ENCODE peak calls at places on chromosomes 5 and 9, in six cellular contexts. B, G, Z, W, U and E are unnamed samples.

GRCh38 chr5:89728750-89729149 is 680.8 kb downstream of the CETN3 start:
- DNase-seq in B (peak; percentile 20), G (no peak), Z (no peak), W (no peak), U (peak; percentile 56), E (no peak)

GRCh38 chr5:35073168-35073567 is 25.4 kb upstream of the AGXT2 start:
- DNase-seq in B (no peak), G (no peak), Z (no peak), W (no peak), U (no peak), E (no peak)

GRCh38 chr9:742104-742503 is 99.4 kb upstream of the DMRT1 start:
- DNase-seq in B (no peak), G (no peak), Z (no peak), W (no peak), U (no peak), E (no peak)

GRCh38 chr5:33068786-33069185 is 357.7 kb downstream of the NPR3 start:
- DNase-seq in B (no peak), G (no peak), Z (no peak), W (no peak), U (no peak), E (no peak)

GRCh38 chr5:177327539-177328522 is 16.1 kb upstream of the MXD3 start:
- DNase-seq in B (no peak), G (no peak), Z (no peak), W (no peak), U (no peak), E (no peak)

GRCh38 chr9:34589656-34590375 is at the start of gene CNTFR:
- DNase-seq in B (peak; percentile 70), G (no peak), Z (no peak), W (peak; percentile 16), U (peak; percentile 81), E (no peak)

GRCh38 chr5:22560115-22560514 is 293.0 kb downstream of the CDH12 start:
- DNase-seq in B (no peak), G (no peak), Z (no peak), W (no peak), U (no peak), E (no peak)

GRCh38 chr5:172758077-172758835 is 12.7 kb downstream of the DUSP1 start:
- DNase-seq in B (no peak), G (no peak), Z (no peak), W (no peak), U (peak; percentile 58), E (no peak)

GRCh38 chr9:79104216-79104615 is 467.5 kb upstream of the TLE4 start:
- DNase-seq in B (no peak), G (no peak), Z (no peak), W (no peak), U (no peak), E (no peak)

GRCh38 chr9:132401791-132402190 is 4.8 kb downstream of the TTF1 start:
- DNase-seq in B (no peak), G (no peak), Z (no peak), W (no peak), U (no peak), E (no peak)

GRCh38 chr9:65459756-65460320 is 174.8 kb upstream of the FOXD4L5 start:
- DNase-seq in B (no peak), G (no peak), Z (no peak), W (no peak), U (no peak), E (no peak)